ENCODE peak calls at places on chromosomes 16 and 17, in six cellular contexts. Q is osteoblast, D is fibroblast of lung, R is mammary epithelial cell, X is GM12878, C is IMR-90. J is an unnamed sample. For H4K20me1, the result is how much of the 10 kb centered on the place peaks cover.

GRCh38 chr16:89446136-89446974 is 44.0 kb downstream of the ANKRD11 start:
- DNase-seq in D (no peak), X (no peak), R (no peak), Q (no peak), C (no peak), J (no peak)

GRCh38 chr17:76893623-76894358 is 25.6 kb downstream of the MGAT5B start:
- DNase-seq in X (no peak), C (no peak), R (no peak), D (no peak), Q (no peak), J (no peak)

GRCh38 chr16:15643453-15644305 is 725 bp upstream of the MARF1 start:
- DNase-seq in X (no peak), R (no peak), D (peak), C (peak), Q (peak), J (no peak)

GRCh38 chr17:55710829-55711496 is 11.7 kb downstream of the TMEM100 start:
- DNase-seq in Q (no peak), X (no peak), D (no peak), C (no peak), R (no peak), J (no peak)

GRCh38 chr17:40340327-40340726 is 24.2 kb downstream of the GJD3 start:
- DNase-seq in D (no peak), Q (no peak), X (no peak), R (no peak), C (no peak), J (no peak)

GRCh38 chr17:35089846-35090193 is 26.3 kb upstream of the RFFL start:
- DNase-seq in X (no peak), R (peak), C (peak), D (peak), Q (peak), J (no peak)

GRCh38 chr16:10031473-10031872 is 150.8 kb downstream of the GRIN2A start:
- DNase-seq in X (no peak), Q (no peak), D (no peak), R (no peak), C (no peak), J (no peak)

GRCh38 chr16:68368602-68368944 is 57.8 kb downstream of the PRMT7 start:
- DNase-seq in C (no peak), Q (no peak), X (no peak), D (no peak), R (no peak), J (no peak)

GRCh38 chr17:6666077-6666521 is 14.5 kb downstream of the C17orf100 start:
- DNase-seq in C (peak), X (no peak), D (peak), R (peak), Q (peak), J (no peak)

DNA sequence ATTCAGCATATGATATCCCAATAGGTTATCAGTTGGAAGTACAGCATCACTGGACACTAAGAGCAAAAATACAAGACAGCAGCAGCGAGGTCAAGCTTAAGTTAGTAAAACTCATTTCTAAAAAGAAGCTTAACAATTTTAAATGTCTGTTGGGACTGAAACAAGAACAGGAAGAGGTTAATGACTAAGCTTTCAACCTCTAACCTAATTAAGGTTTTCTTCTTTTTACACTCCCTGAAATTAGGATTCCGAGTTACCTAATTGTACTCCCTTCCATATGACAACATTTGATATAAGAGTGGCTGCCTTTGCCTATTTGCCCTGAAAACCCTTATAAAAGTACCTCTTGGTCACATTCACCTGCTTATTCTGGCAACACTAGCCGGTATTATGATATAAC is 34.3 kb downstream of the CPSF4L start:
- DNase-seq in R (no peak), Q (no peak), X (no peak), D (no peak), C (no peak), J (no peak)
- H4K20me1 ChIP-seq in R (under half), Q (under half), X (under half), D (under half), C (under half), J (under half)

GRCh38 chr16:87919681-87919994 is 16.7 kb downstream of the CA5A start:
- DNase-seq in R (no peak), X (no peak), D (no peak), C (no peak), Q (no peak), J (no peak)
- TF ChIP-seq CTCF in R (no peak), X (no peak), D (no peak), C (no peak), Q (no peak), J (no peak)

DNA sequence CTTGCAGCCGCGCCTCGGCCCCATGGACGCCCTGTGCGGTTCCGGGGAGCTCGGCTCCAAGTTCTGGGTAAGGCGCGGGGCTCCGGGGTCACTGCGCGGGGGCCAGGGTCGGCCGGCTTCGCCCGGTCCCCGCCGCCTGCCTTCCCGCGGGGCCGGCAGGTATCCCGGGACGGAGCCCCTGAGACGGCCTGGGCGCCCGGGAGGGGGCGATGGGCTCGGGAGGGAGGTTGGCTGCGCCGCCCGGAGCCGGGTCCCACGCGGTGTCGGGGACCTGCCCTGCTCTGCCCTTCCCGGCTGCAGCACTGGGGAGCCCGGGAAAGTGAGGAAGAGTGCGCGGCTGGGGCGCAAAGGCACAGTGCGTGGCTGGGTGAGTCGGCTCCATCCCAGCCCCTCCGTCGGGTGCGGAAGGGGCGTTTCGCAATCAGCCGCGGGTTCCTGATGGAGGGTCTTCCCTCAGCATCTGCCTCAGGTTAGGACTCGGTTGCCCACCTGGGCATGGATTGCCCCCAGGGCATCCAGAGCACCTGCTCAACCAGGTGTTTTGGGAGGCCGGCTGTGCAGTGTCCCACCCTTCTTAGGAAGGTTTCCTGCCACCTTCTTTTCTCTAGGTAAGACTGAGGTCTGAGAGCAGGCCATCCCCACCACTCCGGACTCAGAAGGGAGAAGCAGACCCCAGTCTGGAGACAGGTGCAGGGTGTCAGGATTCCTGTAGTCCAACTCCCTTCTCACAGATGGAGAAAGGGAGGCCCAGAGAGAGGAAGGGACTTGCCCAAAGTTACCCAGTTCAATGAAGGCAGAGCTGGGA is 436 bp downstream of the ABCC3 start:
- DNase-seq in C (no peak), R (no peak), X (no peak), Q (peak), D (no peak), J (no peak)
- H3K4me3 ChIP-seq in C (peak), R (peak), X (peak), Q (peak), D (peak), J (peak)

GRCh38 chr16:4263504-4264436 is 9.1 kb downstream of the TFAP4 start:
- DNase-seq in D (peak), R (no peak), X (no peak), C (peak), Q (peak), J (no peak)
- H4K20me1 ChIP-seq in D (under half), R (under half), X (under half), C (under half), Q (under half), J (under half)

GRCh38 chr17:81523139-81524062 is 4.8 kb upstream of the FSCN2 start:
- DNase-seq in C (peak), Q (peak), X (no peak), D (no peak), R (no peak), J (no peak)
- TF ChIP-seq CTCF in C (peak), Q (no peak), X (peak), D (peak), R (no peak), J (no peak)